ENCODE peak calls at places on chromosomes 16 and 17, in seven cellular contexts. One of them, this sample, is unnamed.

GRCh38 chr17:16417896-16418683 is 2.7 kb downstream of the TRPV2 start:
- DNase-seq in HS-27A: no peak
- DNase-seq in PC-9: peak; percentile 54
- DNase-seq in activated gamma-delta T cell treated with anti-CD3 and anti-CD28 coated beads, Interleukin-2, amount 50 U/mL, for 16 hours: no peak
- DNase-seq in HFF-Myc: no peak
- DNase-seq in osteocyte: no peak
- DNase-seq in lower leg skin: no peak
- DNase-seq in this sample: no peak

GRCh38 chr17:78812849-78813248 is 27.8 kb downstream of the USP36 start:
- DNase-seq in HS-27A: no peak
- DNase-seq in PC-9: no peak
- DNase-seq in activated gamma-delta T cell treated with anti-CD3 and anti-CD28 coated beads, Interleukin-2, amount 50 U/mL, for 16 hours: no peak
- DNase-seq in HFF-Myc: no peak
- DNase-seq in osteocyte: no peak
- DNase-seq in lower leg skin: no peak
- DNase-seq in this sample: no peak

GRCh38 chr17:80259642-80260535 is 763 bp upstream of the RNF213 start:
- DNase-seq in HS-27A: no peak
- DNase-seq in PC-9: peak; percentile 86
- DNase-seq in activated gamma-delta T cell treated with anti-CD3 and anti-CD28 coated beads, Interleukin-2, amount 50 U/mL, for 16 hours: peak; percentile 73
- DNase-seq in HFF-Myc: no peak
- DNase-seq in osteocyte: peak; percentile 90
- DNase-seq in lower leg skin: peak; percentile 37
- DNase-seq in this sample: peak; percentile 55

GRCh38 chr17:43880420-43880991 is 26.8 kb downstream of the MPP2 start:
- DNase-seq in HS-27A: no peak
- DNase-seq in PC-9: peak; percentile 59
- DNase-seq in activated gamma-delta T cell treated with anti-CD3 and anti-CD28 coated beads, Interleukin-2, amount 50 U/mL, for 16 hours: no peak
- DNase-seq in HFF-Myc: no peak
- DNase-seq in osteocyte: no peak
- DNase-seq in lower leg skin: no peak
- DNase-seq in this sample: peak; percentile 28

GRCh38 chr16:58000706-58001676 is at the start of gene USB1:
- DNase-seq in HS-27A: no peak
- DNase-seq in PC-9: peak; percentile 85
- DNase-seq in activated gamma-delta T cell treated with anti-CD3 and anti-CD28 coated beads, Interleukin-2, amount 50 U/mL, for 16 hours: peak; percentile 69
- DNase-seq in HFF-Myc: no peak
- DNase-seq in osteocyte: peak; percentile 95
- DNase-seq in lower leg skin: peak; percentile 70
- DNase-seq in this sample: peak; percentile 86

GRCh38 chr16:83878838-83879237 is 20.1 kb upstream of the MLYCD start:
- DNase-seq in HS-27A: no peak
- DNase-seq in PC-9: no peak
- DNase-seq in activated gamma-delta T cell treated with anti-CD3 and anti-CD28 coated beads, Interleukin-2, amount 50 U/mL, for 16 hours: no peak
- DNase-seq in HFF-Myc: peak; percentile 24
- DNase-seq in osteocyte: no peak
- DNase-seq in lower leg skin: no peak
- DNase-seq in this sample: no peak

GRCh38 chr17:3965123-3965800 is 1.0 kb upstream of the ATP2A3 start:
- DNase-seq in HS-27A: no peak
- DNase-seq in PC-9: peak; percentile 71
- DNase-seq in activated gamma-delta T cell treated with anti-CD3 and anti-CD28 coated beads, Interleukin-2, amount 50 U/mL, for 16 hours: peak; percentile 47
- DNase-seq in HFF-Myc: no peak
- DNase-seq in osteocyte: no peak
- DNase-seq in lower leg skin: peak; percentile 59
- DNase-seq in this sample: no peak

GRCh38 chr17:50837980-50838954 is 2.9 kb downstream of the WFIKKN2 start:
- DNase-seq in HS-27A: no peak
- DNase-seq in PC-9: no peak
- DNase-seq in activated gamma-delta T cell treated with anti-CD3 and anti-CD28 coated beads, Interleukin-2, amount 50 U/mL, for 16 hours: no peak
- DNase-seq in HFF-Myc: no peak
- DNase-seq in osteocyte: no peak
- DNase-seq in lower leg skin: no peak
- DNase-seq in this sample: no peak

GRCh38 chr16:58020628-58021521 is 4.7 kb upstream of the MMP15 start:
- DNase-seq in HS-27A: no peak
- DNase-seq in PC-9: peak; percentile 50
- DNase-seq in activated gamma-delta T cell treated with anti-CD3 and anti-CD28 coated beads, Interleukin-2, amount 50 U/mL, for 16 hours: peak; percentile 51
- DNase-seq in HFF-Myc: no peak
- DNase-seq in osteocyte: no peak
- DNase-seq in lower leg skin: peak; percentile 56
- DNase-seq in this sample: peak; percentile 66

GRCh38 chr16:86248325-86248905 is 261.9 kb upstream of the FOXF1 start:
- DNase-seq in HS-27A: no peak
- DNase-seq in PC-9: no peak
- DNase-seq in activated gamma-delta T cell treated with anti-CD3 and anti-CD28 coated beads, Interleukin-2, amount 50 U/mL, for 16 hours: no peak
- DNase-seq in HFF-Myc: no peak
- DNase-seq in osteocyte: peak; percentile 67
- DNase-seq in lower leg skin: no peak
- DNase-seq in this sample: no peak

GRCh38 chr17:81980752-81981239 is 3.4 kb downstream of the ASPSCR1 start:
- DNase-seq in HS-27A: no peak
- DNase-seq in PC-9: peak; percentile 92
- DNase-seq in activated gamma-delta T cell treated with anti-CD3 and anti-CD28 coated beads, Interleukin-2, amount 50 U/mL, for 16 hours: no peak
- DNase-seq in HFF-Myc: no peak
- DNase-seq in osteocyte: no peak
- DNase-seq in lower leg skin: no peak
- DNase-seq in this sample: no peak

GRCh38 chr17:74478369-74479100 is 12.1 kb downstream of the CD300A start:
- DNase-seq in HS-27A: no peak
- DNase-seq in PC-9: no peak
- DNase-seq in activated gamma-delta T cell treated with anti-CD3 and anti-CD28 coated beads, Interleukin-2, amount 50 U/mL, for 16 hours: no peak
- DNase-seq in HFF-Myc: no peak
- DNase-seq in osteocyte: no peak
- DNase-seq in lower leg skin: no peak
- DNase-seq in this sample: no peak

GRCh38 chr17:45784583-45785372 is 658 bp downstream of the CRHR1 start:
- DNase-seq in HS-27A: no peak
- DNase-seq in PC-9: no peak
- DNase-seq in activated gamma-delta T cell treated with anti-CD3 and anti-CD28 coated beads, Interleukin-2, amount 50 U/mL, for 16 hours: no peak
- DNase-seq in HFF-Myc: no peak
- DNase-seq in osteocyte: no peak
- DNase-seq in lower leg skin: no peak
- DNase-seq in this sample: peak; percentile 40

GRCh38 chr16:88677721-88678120 is 8.6 kb downstream of the SNAI3 start:
- DNase-seq in HS-27A: no peak
- DNase-seq in PC-9: no peak
- DNase-seq in activated gamma-delta T cell treated with anti-CD3 and anti-CD28 coated beads, Interleukin-2, amount 50 U/mL, for 16 hours: no peak
- DNase-seq in HFF-Myc: no peak
- DNase-seq in osteocyte: no peak
- DNase-seq in lower leg skin: no peak
- DNase-seq in this sample: no peak

GRCh38 chr17:61185385-61185784 is 214.3 kb upstream of the TBX2 start:
- DNase-seq in HS-27A: no peak
- DNase-seq in PC-9: no peak
- DNase-seq in activated gamma-delta T cell treated with anti-CD3 and anti-CD28 coated beads, Interleukin-2, amount 50 U/mL, for 16 hours: no peak
- DNase-seq in HFF-Myc: no peak
- DNase-seq in osteocyte: no peak
- DNase-seq in lower leg skin: no peak
- DNase-seq in this sample: no peak

GRCh38 chr17:7916799-7917198 is 710 bp upstream of the RNF227 start:
- DNase-seq in HS-27A: peak; percentile 65
- DNase-seq in PC-9: no peak
- DNase-seq in activated gamma-delta T cell treated with anti-CD3 and anti-CD28 coated beads, Interleukin-2, amount 50 U/mL, for 16 hours: no peak
- DNase-seq in HFF-Myc: peak; percentile 5
- DNase-seq in osteocyte: no peak
- DNase-seq in lower leg skin: no peak
- DNase-seq in this sample: peak; percentile 48

GRCh38 chr17:82754297-82755208 is 2.7 kb downstream of the TBCD start:
- DNase-seq in HS-27A: no peak
- DNase-seq in PC-9: no peak
- DNase-seq in activated gamma-delta T cell treated with anti-CD3 and anti-CD28 coated beads, Interleukin-2, amount 50 U/mL, for 16 hours: no peak
- DNase-seq in HFF-Myc: no peak
- DNase-seq in osteocyte: no peak
- DNase-seq in lower leg skin: peak; percentile 49
- DNase-seq in this sample: no peak

GRCh38 chr17:72388765-72389473 is 268.1 kb downstream of the SOX9 start:
- DNase-seq in HS-27A: peak; percentile 66
- DNase-seq in PC-9: peak; percentile 86
- DNase-seq in activated gamma-delta T cell treated with anti-CD3 and anti-CD28 coated beads, Interleukin-2, amount 50 U/mL, for 16 hours: no peak
- DNase-seq in HFF-Myc: no peak
- DNase-seq in osteocyte: no peak
- DNase-seq in lower leg skin: no peak
- DNase-seq in this sample: no peak

GRCh38 chr16:10663146-10663545 is 31.6 kb downstream of the TEKT5 start:
- DNase-seq in HS-27A: no peak
- DNase-seq in PC-9: no peak
- DNase-seq in activated gamma-delta T cell treated with anti-CD3 and anti-CD28 coated beads, Interleukin-2, amount 50 U/mL, for 16 hours: no peak
- DNase-seq in HFF-Myc: no peak
- DNase-seq in osteocyte: no peak
- DNase-seq in lower leg skin: no peak
- DNase-seq in this sample: no peak

GRCh38 chr17:3796110-3796821 is 4.7 kb downstream of the ITGAE start:
- DNase-seq in HS-27A: no peak
- DNase-seq in PC-9: no peak
- DNase-seq in activated gamma-delta T cell treated with anti-CD3 and anti-CD28 coated beads, Interleukin-2, amount 50 U/mL, for 16 hours: peak; percentile 89
- DNase-seq in HFF-Myc: no peak
- DNase-seq in osteocyte: no peak
- DNase-seq in lower leg skin: no peak
- DNase-seq in this sample: no peak

GRCh38 chr17:27529230-27529796 is 73.1 kb downstream of the KSR1 start:
- DNase-seq in HS-27A: no peak
- DNase-seq in PC-9: peak; percentile 48
- DNase-seq in activated gamma-delta T cell treated with anti-CD3 and anti-CD28 coated beads, Interleukin-2, amount 50 U/mL, for 16 hours: no peak
- DNase-seq in HFF-Myc: no peak
- DNase-seq in osteocyte: no peak
- DNase-seq in lower leg skin: no peak
- DNase-seq in this sample: no peak

GRCh38 chr17:55527520-55528118 is 16.4 kb upstream of the SMIM36 start:
- DNase-seq in HS-27A: no peak
- DNase-seq in PC-9: peak; percentile 15
- DNase-seq in activated gamma-delta T cell treated with anti-CD3 and anti-CD28 coated beads, Interleukin-2, amount 50 U/mL, for 16 hours: no peak
- DNase-seq in HFF-Myc: peak; percentile 33
- DNase-seq in osteocyte: no peak
- DNase-seq in lower leg skin: peak; percentile 20
- DNase-seq in this sample: peak; percentile 47

GRCh38 chr16:2025878-2026460 is 733 bp upstream of the NHERF2 start:
- DNase-seq in HS-27A: no peak
- DNase-seq in PC-9: no peak
- DNase-seq in activated gamma-delta T cell treated with anti-CD3 and anti-CD28 coated beads, Interleukin-2, amount 50 U/mL, for 16 hours: no peak
- DNase-seq in HFF-Myc: no peak
- DNase-seq in osteocyte: no peak
- DNase-seq in lower leg skin: no peak
- DNase-seq in this sample: no peak

GRCh38 chr16:48864055-48864454 is 254.1 kb upstream of the N4BP1 start:
- DNase-seq in HS-27A: no peak
- DNase-seq in PC-9: no peak
- DNase-seq in activated gamma-delta T cell treated with anti-CD3 and anti-CD28 coated beads, Interleukin-2, amount 50 U/mL, for 16 hours: no peak
- DNase-seq in HFF-Myc: no peak
- DNase-seq in osteocyte: no peak
- DNase-seq in lower leg skin: no peak
- DNase-seq in this sample: no peak

GRCh38 chr17:78766743-78767294 is 15.3 kb downstream of the CYTH1 start:
- DNase-seq in HS-27A: no peak
- DNase-seq in PC-9: no peak
- DNase-seq in activated gamma-delta T cell treated with anti-CD3 and anti-CD28 coated beads, Interleukin-2, amount 50 U/mL, for 16 hours: no peak
- DNase-seq in HFF-Myc: no peak
- DNase-seq in osteocyte: no peak
- DNase-seq in lower leg skin: no peak
- DNase-seq in this sample: no peak

GRCh38 chr16:86608301-86608747 is 30.0 kb downstream of the FOXL1 start:
- DNase-seq in HS-27A: no peak
- DNase-seq in PC-9: no peak
- DNase-seq in activated gamma-delta T cell treated with anti-CD3 and anti-CD28 coated beads, Interleukin-2, amount 50 U/mL, for 16 hours: no peak
- DNase-seq in HFF-Myc: no peak
- DNase-seq in osteocyte: no peak
- DNase-seq in lower leg skin: no peak
- DNase-seq in this sample: no peak

GRCh38 chr17:8075081-8075480 is 12.4 kb downstream of the ALOX12B start:
- DNase-seq in HS-27A: no peak
- DNase-seq in PC-9: no peak
- DNase-seq in activated gamma-delta T cell treated with anti-CD3 and anti-CD28 coated beads, Interleukin-2, amount 50 U/mL, for 16 hours: no peak
- DNase-seq in HFF-Myc: no peak
- DNase-seq in osteocyte: no peak
- DNase-seq in lower leg skin: no peak
- DNase-seq in this sample: no peak

GRCh38 chr17:52170963-52171572 is 12.6 kb upstream of the CA10 start:
- DNase-seq in HS-27A: no peak
- DNase-seq in PC-9: peak; percentile 9
- DNase-seq in activated gamma-delta T cell treated with anti-CD3 and anti-CD28 coated beads, Interleukin-2, amount 50 U/mL, for 16 hours: no peak
- DNase-seq in HFF-Myc: no peak
- DNase-seq in osteocyte: no peak
- DNase-seq in lower leg skin: no peak
- DNase-seq in this sample: no peak

GRCh38 chr17:28567604-28568003 is 3.7 kb downstream of the PIGS start:
- DNase-seq in HS-27A: no peak
- DNase-seq in PC-9: no peak
- DNase-seq in activated gamma-delta T cell treated with anti-CD3 and anti-CD28 coated beads, Interleukin-2, amount 50 U/mL, for 16 hours: no peak
- DNase-seq in HFF-Myc: no peak
- DNase-seq in osteocyte: no peak
- DNase-seq in lower leg skin: no peak
- DNase-seq in this sample: no peak

GRCh38 chr17:30236807-30237206 is 1.3 kb upstream of the SLC6A4 start:
- DNase-seq in HS-27A: no peak
- DNase-seq in PC-9: peak; percentile 49
- DNase-seq in activated gamma-delta T cell treated with anti-CD3 and anti-CD28 coated beads, Interleukin-2, amount 50 U/mL, for 16 hours: no peak
- DNase-seq in HFF-Myc: no peak
- DNase-seq in osteocyte: peak; percentile 89
- DNase-seq in lower leg skin: peak; percentile 32
- DNase-seq in this sample: no peak

GRCh38 chr16:27712251-27712711 is 162.3 kb downstream of the KATNIP start:
- DNase-seq in HS-27A: no peak
- DNase-seq in PC-9: no peak
- DNase-seq in activated gamma-delta T cell treated with anti-CD3 and anti-CD28 coated beads, Interleukin-2, amount 50 U/mL, for 16 hours: no peak
- DNase-seq in HFF-Myc: no peak
- DNase-seq in osteocyte: no peak
- DNase-seq in lower leg skin: no peak
- DNase-seq in this sample: no peak

GRCh38 chr16:67000384-67001158 is 12.2 kb downstream of the CES4A start:
- DNase-seq in HS-27A: no peak
- DNase-seq in PC-9: peak; percentile 30
- DNase-seq in activated gamma-delta T cell treated with anti-CD3 and anti-CD28 coated beads, Interleukin-2, amount 50 U/mL, for 16 hours: peak; percentile 12
- DNase-seq in HFF-Myc: no peak
- DNase-seq in osteocyte: no peak
- DNase-seq in lower leg skin: peak; percentile 36
- DNase-seq in this sample: peak; percentile 61

GRCh38 chr17:17818088-17818526 is 18.7 kb downstream of the SREBF1 start:
- DNase-seq in HS-27A: no peak
- DNase-seq in PC-9: no peak
- DNase-seq in activated gamma-delta T cell treated with anti-CD3 and anti-CD28 coated beads, Interleukin-2, amount 50 U/mL, for 16 hours: no peak
- DNase-seq in HFF-Myc: no peak
- DNase-seq in osteocyte: no peak
- DNase-seq in lower leg skin: no peak
- DNase-seq in this sample: no peak